ENCODE peak calls at places on chromosomes 3 and 15, in nine cellular contexts. V, C, H, Y, T, L, M, I and U are unnamed samples.

GRCh38 chr3:124174910-124175874 is 183.3 kb upstream of the ROPN1 start:
- DNase-seq in T (no peak), Y (peak), C (no peak), H (no peak), I (no peak), L (no peak), V (no peak), M (no peak), U (no peak)

GRCh38 chr15:48888836-48889235 is 10.9 kb downstream of the EID1 start:
- DNase-seq in H (no peak), C (no peak), I (no peak), V (no peak), T (no peak), Y (no peak), L (no peak), M (no peak), U (no peak)

GRCh38 chr3:189839576-189839975 is 208.4 kb downstream of the TP63 start:
- DNase-seq in L (no peak), Y (no peak), H (no peak), T (no peak), I (no peak), V (peak), C (no peak), M (no peak), U (no peak)

GRCh38 chr3:33663042-33663441 is 55.0 kb downstream of the CLASP2 start:
- DNase-seq in V (no peak), T (no peak), I (no peak), C (no peak), L (no peak), H (no peak), M (no peak), Y (no peak), U (no peak)

GRCh38 chr15:82122754-82123400 is 77.1 kb upstream of the MEX3B start:
- DNase-seq in H (no peak), I (no peak), T (no peak), V (peak), M (no peak), C (peak), L (peak), Y (no peak), U (no peak)

GRCh38 chr3:72134989-72135451 is 350.1 kb upstream of the PROK2 start:
- DNase-seq in T (no peak), M (no peak), V (no peak), I (no peak), C (no peak), H (no peak), Y (no peak), L (no peak), U (peak)

GRCh38 chr3:122975163-122975923 is 52.2 kb downstream of the SEMA5B start:
- DNase-seq in C (peak), V (peak), Y (no peak), L (peak), T (no peak), I (no peak), H (peak), M (peak), U (peak)

GRCh38 chr15:61479601-61480000 is 250.5 kb upstream of the RORA start:
- DNase-seq in L (no peak), H (no peak), I (no peak), M (no peak), T (no peak), V (no peak), C (no peak), Y (no peak), U (no peak)

GRCh38 chr3:135549928-135550327 is 415.6 kb upstream of the PPP2R3A start:
- DNase-seq in T (no peak), V (no peak), M (no peak), C (no peak), H (no peak), I (no peak), Y (no peak), L (no peak), U (no peak)

GRCh38 chr3:40645883-40646282 is 121.1 kb downstream of the ZNF621 start:
- DNase-seq in Y (peak), M (no peak), H (no peak), I (no peak), C (no peak), V (no peak), T (no peak), L (peak), U (no peak)

GRCh38 chr15:82313446-82313845 is 35.8 kb downstream of the GOLGA6L10 start:
- DNase-seq in H (no peak), L (no peak), T (no peak), M (peak), I (no peak), C (no peak), Y (no peak), V (no peak), U (no peak)

GRCh38 chr3:155548194-155548593 is 196.7 kb downstream of the PLCH1 start:
- DNase-seq in H (no peak), C (no peak), M (no peak), I (no peak), V (no peak), L (no peak), T (no peak), Y (no peak), U (no peak)

GRCh38 chr3:46491089-46492070 is 6.4 kb upstream of the RTP3 start:
- DNase-seq in I (no peak), C (no peak), H (no peak), Y (no peak), V (no peak), L (no peak), M (no peak), T (no peak), U (no peak)

GRCh38 chr3:166731701-166732100 is 648.4 kb downstream of the ZBBX start:
- DNase-seq in Y (no peak), M (no peak), L (no peak), V (no peak), I (no peak), T (no peak), C (no peak), H (no peak), U (no peak)

GRCh38 chr3:112681822-112682325 is 40.9 kb upstream of the CCDC80 start:
- DNase-seq in V (no peak), L (no peak), I (no peak), C (no peak), T (no peak), M (no peak), Y (no peak), H (no peak), U (no peak)

GRCh38 chr3:170999737-171000242 is 26.7 kb downstream of the SLC2A2 start:
- DNase-seq in H (no peak), Y (no peak), L (no peak), V (peak), I (no peak), T (no peak), C (no peak), M (no peak), U (no peak)